ENCODE peak calls at places on chromosomes 11 and 22, in eight cellular contexts. A is NCI-H2107, T is ovary, F is neural crest cell, E is left ventricle myocardium inferior, O is HT-29, H is NCI-H774, Y is T-helper 1 cell. G is an unnamed sample.

GRCh38 chr22:28952857-28953256 is 69.5 kb downstream of the ZNRF3 start:
- DNase-seq in H (no peak), O (no peak), E (no peak), Y (no peak), A (no peak), T (no peak), F (no peak), G (no peak)

GRCh38 chr11:31557991-31558390 is 48.4 kb downstream of the ELP4 start:
- DNase-seq in A (no peak), T (no peak), O (no peak), H (no peak), F (no peak), Y (no peak), E (no peak), G (no peak)

GRCh38 chr11:102802341-102802740 is 4.4 kb upstream of the MMP1 start:
- DNase-seq in E (no peak), Y (no peak), F (no peak), O (no peak), A (no peak), T (no peak), H (no peak), G (no peak)

GRCh38 chr11:10275714-10276113 is 18.3 kb downstream of the SBF2 start:
- DNase-seq in A (no peak), Y (no peak), F (no peak), E (no peak), O (no peak), T (no peak), H (no peak), G (no peak)

GRCh38 chr11:81725691-81726090 is 1008.0 kb downstream of the FAM181B start:
- DNase-seq in H (no peak), E (no peak), A (no peak), Y (no peak), O (no peak), T (no peak), F (no peak), G (no peak)

GRCh38 chr11:128039140-128040021 is 548.0 kb downstream of the ETS1 start:
- DNase-seq in Y (peak; percentile 56), A (no peak), T (no peak), F (no peak), E (no peak), H (no peak), O (no peak), G (no peak)

GRCh38 chr11:104957280-104957679 is 11.1 kb downstream of the CASP4 start:
- DNase-seq in E (no peak), H (no peak), F (no peak), Y (no peak), O (no peak), T (no peak), A (no peak), G (no peak)

GRCh38 chr11:83655996-83656395 is 369.8 kb upstream of the CCDC90B start:
- DNase-seq in T (no peak), A (no peak), H (no peak), F (no peak), Y (no peak), O (no peak), E (no peak), G (no peak)

GRCh38 chr22:43891360-43892182 is at the start of gene PNPLA5:
- DNase-seq in Y (no peak), H (no peak), O (no peak), F (no peak), E (no peak), A (no peak), T (no peak), G (no peak)

GRCh38 chr11:119460582-119460981 is 37.6 kb upstream of the THY1 start:
- DNase-seq in H (no peak), F (no peak), A (no peak), T (no peak), E (no peak), Y (no peak), O (no peak), G (no peak)

GRCh38 chr22:32723632-32724031 is 77.9 kb upstream of the TIMP3 start:
- DNase-seq in T (peak; percentile 49), F (no peak), A (no peak), E (peak; percentile 72), Y (no peak), O (peak; percentile 43), H (no peak), G (no peak)

GRCh38 chr11:64876835-64877341 is 1.5 kb downstream of the EHD1 start:
- DNase-seq in Y (no peak), O (peak; percentile 84), A (no peak), E (no peak), F (no peak), T (no peak), H (no peak), G (no peak)

GRCh38 chr11:3153291-3153861 is 11.7 kb downstream of the OSBPL5 start:
- DNase-seq in T (peak; percentile 84), F (no peak), A (no peak), Y (no peak), O (no peak), H (no peak), E (peak; percentile 74), G (no peak)

GRCh38 chr11:107561688-107562087 is 3.8 kb downstream of the ALKBH8 start:
- DNase-seq in A (no peak), T (no peak), F (no peak), Y (no peak), H (no peak), O (no peak), E (no peak), G (no peak)

GRCh38 chr11:36455658-36456111 is 54.4 kb downstream of the TRAF6 start:
- DNase-seq in O (no peak), Y (no peak), H (no peak), E (peak; percentile 81), T (peak; percentile 81), A (no peak), F (peak; percentile 16), G (no peak)

GRCh38 chr22:38718414-38718813 is 12.7 kb downstream of the GTPBP1 start:
- DNase-seq in A (no peak), Y (no peak), E (no peak), T (peak; percentile 45), F (no peak), O (peak; percentile 82), H (no peak), G (no peak)

GRCh38 chr11:46277623-46278386 is at the start of gene CREB3L1:
- DNase-seq in H (no peak), F (peak; percentile 62), O (no peak), E (peak; percentile 60), Y (no peak), T (peak; percentile 72), A (no peak), G (no peak)

GRCh38 chr22:19527861-19528417 is 3.7 kb upstream of the CLDN5 start:
- DNase-seq in T (no peak), E (no peak), Y (no peak), A (no peak), O (no peak), H (no peak), F (no peak), G (no peak)

GRCh38 chr11:79026803-79027445 is 413.9 kb downstream of the TENM4 start:
- DNase-seq in E (no peak), A (no peak), O (no peak), Y (no peak), T (no peak), F (no peak), H (no peak), G (no peak)

GRCh38 chr22:29580200-29580810 is 608 bp downstream of the NIPSNAP1 start:
- DNase-seq in O (peak; percentile 9), E (no peak), Y (no peak), H (no peak), T (no peak), A (no peak), F (no peak), G (no peak)

GRCh38 chr11:84089072-84090057 is 803.2 kb upstream of the CCDC90B start:
- DNase-seq in A (no peak), O (no peak), F (no peak), T (no peak), H (peak; percentile 68), Y (no peak), E (no peak), G (peak; percentile 9)

GRCh38 chr22:37623075-37624016 is 14.7 kb downstream of the GGA1 start:
- DNase-seq in F (peak; percentile 77), Y (peak; percentile 64), O (peak; percentile 32), T (peak; percentile 84), A (no peak), H (no peak), E (peak; percentile 66), G (no peak)

GRCh38 chr11:120513436-120514315 is 2.1 kb downstream of the GRIK4 start:
- DNase-seq in F (no peak), O (no peak), A (no peak), Y (no peak), E (no peak), T (no peak), H (no peak), G (no peak)

GRCh38 chr11:67640758-67641113 is 1.2 kb upstream of the TBX10 start:
- DNase-seq in A (no peak), F (no peak), Y (no peak), H (no peak), E (no peak), O (no peak), T (no peak), G (no peak)